ENCODE peak calls at places on chromosomes 3 and 15, in five cellular contexts. One of them, this sample, is unnamed.

GRCh38 chr15:90530250-90531051 is 728 bp downstream of the CRTC3 start:
- DNase-seq in Peyer's patch: peak
- DNase-seq in COLO829: no peak
- DNase-seq in NCI-H526: peak
- DNase-seq in kidney epithelial cell: no peak
- DNase-seq in this sample: no peak

GRCh38 chr15:81071130-81071529 is 62.9 kb upstream of the CFAP161 start:
- DNase-seq in Peyer's patch: no peak
- DNase-seq in COLO829: no peak
- DNase-seq in NCI-H526: no peak
- DNase-seq in kidney epithelial cell: no peak
- DNase-seq in this sample: peak

GRCh38 chr15:52805351-52806283 is 15.5 kb upstream of the ONECUT1 start:
- DNase-seq in Peyer's patch: no peak
- DNase-seq in COLO829: no peak
- DNase-seq in NCI-H526: no peak
- DNase-seq in kidney epithelial cell: no peak
- DNase-seq in this sample: no peak

GRCh38 chr15:49985463-49985862 is 133.6 kb downstream of the ATP8B4 start:
- DNase-seq in Peyer's patch: no peak
- DNase-seq in COLO829: no peak
- DNase-seq in NCI-H526: no peak
- DNase-seq in kidney epithelial cell: no peak
- DNase-seq in this sample: no peak

GRCh38 chr3:120646771-120647449 is 35.1 kb downstream of the HGD start:
- DNase-seq in Peyer's patch: no peak
- DNase-seq in COLO829: no peak
- DNase-seq in NCI-H526: no peak
- DNase-seq in kidney epithelial cell: no peak
- DNase-seq in this sample: no peak

GRCh38 chr3:27507515-27508266 is 23.5 kb upstream of the SLC4A7 start:
- DNase-seq in Peyer's patch: no peak
- DNase-seq in COLO829: no peak
- DNase-seq in NCI-H526: no peak
- DNase-seq in kidney epithelial cell: no peak
- DNase-seq in this sample: no peak

GRCh38 chr3:54895613-54896012 is 32.2 kb downstream of the LRTM1 start:
- DNase-seq in Peyer's patch: no peak
- DNase-seq in COLO829: no peak
- DNase-seq in NCI-H526: no peak
- DNase-seq in kidney epithelial cell: no peak
- DNase-seq in this sample: no peak

GRCh38 chr15:28123408-28124023 is 24.4 kb upstream of the OCA2 start:
- DNase-seq in Peyer's patch: peak
- DNase-seq in COLO829: peak
- DNase-seq in NCI-H526: peak
- DNase-seq in kidney epithelial cell: peak
- DNase-seq in this sample: no peak